ENCODE peak calls at places on chromosomes 12 and 14, in eight cellular contexts. W is IMR-90, H is A549, D is K562, U is body of pancreas, Y is endothelial cell of umbilical vein, O is heart left ventricle, N is tibial nerve. M is an unnamed sample.

GRCh38 chr14:31971612-31972011 is 105.5 kb upstream of the ARHGAP5 start:
- DNase-seq in O (no peak), D (no peak), Y (no peak), U (no peak), N (no peak), H (no peak), W (no peak), M (no peak)

GRCh38 chr12:108833757-108834472 is 23.5 kb downstream of the SSH1 start:
- DNase-seq in U (peak; percentile 57), Y (no peak), N (peak; percentile 49), O (no peak), H (no peak), W (peak; percentile 83), D (no peak), M (no peak)

GRCh38 chr14:57559561-57559960 is 65.9 kb upstream of the CCDC198 start:
- DNase-seq in Y (no peak), U (no peak), O (no peak), W (no peak), N (no peak), D (no peak), H (no peak), M (no peak)

GRCh38 chr14:25034803-25035681 is 14.9 kb downstream of the STXBP6 start:
- DNase-seq in D (no peak), Y (no peak), O (no peak), W (no peak), N (no peak), H (no peak), U (no peak), M (no peak)

GRCh38 chr14:55514819-55515470 is 65.1 kb upstream of the KTN1 start:
- DNase-seq in H (no peak), Y (peak; percentile 93), W (peak; percentile 87), U (no peak), D (no peak), N (peak; percentile 13), O (no peak), M (no peak)

GRCh38 chr14:51981218-51981854 is 8.0 kb upstream of the RTRAF start:
- DNase-seq in W (no peak), O (no peak), D (no peak), N (no peak), H (no peak), Y (no peak), U (no peak), M (no peak)

GRCh38 chr12:76083761-76084276 is 666 bp downstream of the NAP1L1 start:
- DNase-seq in Y (peak; percentile 83), N (peak; percentile 58), H (peak; percentile 75), U (peak; percentile 58), O (peak; percentile 76), W (peak; percentile 62), D (peak; percentile 83), M (peak; percentile 83)

GRCh38 chr14:65631040-65631439 is 218.5 kb downstream of the FUT8 start:
- DNase-seq in D (no peak), U (no peak), W (no peak), Y (no peak), O (no peak), N (no peak), H (no peak), M (no peak)

GRCh38 chr12:96236221-96236822 is 42.1 kb downstream of the ELK3 start:
- DNase-seq in O (no peak), N (peak; percentile 39), Y (no peak), U (peak; percentile 19), D (no peak), H (no peak), W (peak; percentile 51), M (no peak)

GRCh38 chr14:98161366-98161765 is 1110.6 kb downstream of the BCL11B start:
- DNase-seq in Y (no peak), U (no peak), O (no peak), H (no peak), W (no peak), N (no peak), D (no peak), M (no peak)

GRCh38 chr14:77524536-77524935 is 25.9 kb upstream of the ISM2 start:
- DNase-seq in H (no peak), D (no peak), Y (no peak), O (no peak), N (no peak), U (no peak), W (no peak), M (no peak)

GRCh38 chr12:130847097-130847496 is 8.0 kb upstream of the STX2 start:
- DNase-seq in O (no peak), H (no peak), W (peak; percentile 30), U (no peak), D (no peak), Y (no peak), N (no peak), M (no peak)

GRCh38 chr14:37172024-37172869 is at the start of gene SLC25A21:
- DNase-seq in D (peak; percentile 51), U (peak; percentile 80), Y (peak; percentile 92), H (peak; percentile 90), O (peak; percentile 84), N (peak; percentile 46), W (peak; percentile 82), M (peak; percentile 77)

GRCh38 chr14:49641697-49642129 is 6.7 kb upstream of the DNAAF2 start:
- DNase-seq in N (no peak), O (no peak), W (peak; percentile 48), U (peak; percentile 92), H (no peak), Y (no peak), D (no peak), M (no peak)

GRCh38 chr12:48216785-48217184 is 13.7 kb upstream of the OR10AD1 start:
- DNase-seq in O (no peak), H (no peak), U (peak; percentile 29), D (no peak), W (no peak), Y (no peak), N (no peak), M (no peak)

GRCh38 chr12:92786045-92786444 is 83.3 kb downstream of the PLEKHG7 start:
- DNase-seq in O (no peak), Y (no peak), N (no peak), D (no peak), H (no peak), U (no peak), W (peak; percentile 67), M (no peak)

GRCh38 chr12:89135976-89136634 is 216.2 kb downstream of the DUSP6 start:
- DNase-seq in D (no peak), W (peak; percentile 70), U (no peak), N (no peak), H (peak; percentile 9), O (no peak), Y (no peak), M (no peak)

GRCh38 chr14:83300454-83301064 is 1766.9 kb upstream of the SEL1L start:
- DNase-seq in Y (peak; percentile 49), W (peak; percentile 52), N (no peak), O (no peak), U (no peak), D (no peak), H (no peak), M (no peak)

GRCh38 chr14:57470909-57471308 is 22.7 kb downstream of the CCDC198 start:
- DNase-seq in H (no peak), W (no peak), D (no peak), N (no peak), U (no peak), O (no peak), Y (no peak), M (no peak)

GRCh38 chr14:101019974-101020710 is 116.6 kb upstream of the RTL1 start:
- DNase-seq in Y (no peak), D (no peak), O (peak; percentile 30), H (no peak), N (no peak), U (peak; percentile 1), W (no peak), M (peak; percentile 7)

GRCh38 chr12:8823565-8824300 is 1.3 kb downstream of the A2ML1 start:
- DNase-seq in N (peak; percentile 9), Y (peak; percentile 53), O (no peak), W (peak; percentile 12), U (peak; percentile 3), D (peak; percentile 34), H (no peak), M (peak; percentile 44)

GRCh38 chr12:24111591-24111990 is 162.1 kb upstream of the SOX5 start:
- DNase-seq in Y (peak; percentile 67), D (no peak), W (peak; percentile 68), O (no peak), N (no peak), U (no peak), H (no peak), M (no peak)

GRCh38 chr12:71440393-71441349 is 1.1 kb downstream of the LGR5 start:
- DNase-seq in W (no peak), U (peak; percentile 7), Y (no peak), N (no peak), O (no peak), D (no peak), H (no peak), M (no peak)

GRCh38 chr14:65302571-65303184 is 109.9 kb upstream of the FUT8 start:
- DNase-seq in H (no peak), N (no peak), Y (no peak), D (no peak), U (peak; percentile 84), W (no peak), O (no peak), M (no peak)

GRCh38 chr12:67442896-67443295 is 173.7 kb downstream of the CAND1 start:
- DNase-seq in N (no peak), O (no peak), U (no peak), D (no peak), H (no peak), W (no peak), Y (no peak), M (no peak)

GRCh38 chr12:27212861-27213260 is 31.2 kb upstream of the STK38L start:
- DNase-seq in H (no peak), W (no peak), U (no peak), N (no peak), O (no peak), Y (no peak), D (no peak), M (no peak)

GRCh38 chr14:100065942-100066574 is 836 bp downstream of the EVL start:
- DNase-seq in U (peak; percentile 34), N (no peak), D (no peak), Y (no peak), O (no peak), H (no peak), W (no peak), M (no peak)

GRCh38 chr12:51959921-51960320 is 8.4 kb downstream of the ACVR1B start:
- DNase-seq in U (no peak), H (no peak), N (no peak), W (no peak), D (no peak), Y (no peak), O (no peak), M (no peak)
- H3K4me3 ChIP-seq in U (no peak overlapping the region), H (no peak overlapping the region), N (no peak overlapping the region), W (no peak overlapping the region), D (no peak overlapping the region), Y (no peak overlapping the region), O (no peak overlapping the region), M (no peak overlapping the region)

GRCh38 chr12:120161852-120162251 is 32.7 kb downstream of the GCN1 start:
- DNase-seq in W (no peak), Y (no peak), D (no peak), O (no peak), N (no peak), H (no peak), U (no peak), M (no peak)
- TF ChIP-seq POLR2A in W (no peak), Y (no peak), D (peak; percentile 40), O (no peak), N (no peak), H (no peak), U (no peak), M (no peak)

GRCh38 chr12:107131832-107132616 is 38.7 kb upstream of the CRY1 start:
- DNase-seq in H (peak; percentile 76), U (peak; percentile 44), D (peak; percentile 44), Y (peak; percentile 65), W (peak; percentile 68), O (no peak), N (peak; percentile 60), M (no peak)
- H3K4me3 ChIP-seq in H (no peak overlapping the region), U (no peak overlapping the region), D (no peak overlapping the region), Y (no peak overlapping the region), W (no peak overlapping the region), O (no peak overlapping the region), N (no peak overlapping the region), M (no peak overlapping the region)

GRCh38 chr14:20658246-20658645 is 16.8 kb upstream of the OR6S1 start:
- DNase-seq in U (no peak), H (no peak), D (no peak), N (no peak), O (no peak), W (no peak), Y (no peak), M (no peak)
- TF ChIP-seq POLR2A in U (no peak), H (no peak), D (no peak), N (no peak), O (no peak), W (no peak), Y (no peak), M (no peak)